ENCODE peak calls at places on chromosomes 11 and 22, in nine cellular contexts. P is stomach, Y is suprapubic skin, Z is HepG2, N is K562, J is sigmoid colon, F is H1, M is GM12878, W is upper lobe of left lung. G is an unnamed sample.

GRCh38 chr11:69744435-69744834 is 30.7 kb downstream of the FGF4 start:
- DNase-seq in M (no peak), N (no peak), F (no peak), J (no peak), Z (peak; percentile 69), W (peak; percentile 31), Y (no peak), P (no peak), G (no peak)

GRCh38 chr11:117510646-117511045 is 183.0 kb downstream of the CEP164 start:
- DNase-seq in M (no peak), N (no peak), F (no peak), Y (no peak), W (no peak), P (no peak), J (no peak), Z (no peak), G (no peak)

GRCh38 chr11:134537941-134538340 is 125.9 kb upstream of the B3GAT1 start:
- DNase-seq in N (no peak), P (no peak), F (peak; percentile 20), Y (peak; percentile 17), J (no peak), Z (no peak), W (peak; percentile 8), M (no peak), G (no peak)

GRCh38 chr22:49302530-49302929 is 525.1 kb downstream of the BRD1 start:
- DNase-seq in J (no peak), Z (no peak), W (peak; percentile 8), F (no peak), Y (no peak), M (no peak), N (no peak), P (peak; percentile 11), G (no peak)

GRCh38 chr22:46149493-46149997 is 781 bp upstream of the PPARA start:
- DNase-seq in Z (no peak), J (peak; percentile 84), N (no peak), P (peak; percentile 75), Y (no peak), F (peak; percentile 84), W (peak; percentile 61), M (no peak), G (peak; percentile 79)

GRCh38 chr11:125141686-125142535 is 22.6 kb upstream of the PKNOX2 start:
- DNase-seq in N (peak; percentile 56), W (peak; percentile 34), J (no peak), Z (no peak), P (peak; percentile 51), Y (no peak), F (peak; percentile 97), M (no peak), G (peak; percentile 30)

GRCh38 chr11:60594998-60595637 is 79.9 kb downstream of the MS4A13 start:
- DNase-seq in J (no peak), N (no peak), W (no peak), Z (no peak), F (no peak), M (no peak), Y (no peak), P (no peak), G (no peak)

GRCh38 chr11:120279490-120279889 is 39.5 kb downstream of the POU2F3 start:
- DNase-seq in Y (no peak), P (no peak), J (no peak), M (no peak), Z (no peak), N (no peak), F (no peak), W (no peak), G (no peak)

GRCh38 chr11:86152901-86153300 is 84.0 kb upstream of the PICALM start:
- DNase-seq in Y (no peak), W (no peak), M (no peak), N (no peak), P (no peak), J (no peak), Z (no peak), F (no peak), G (no peak)

GRCh38 chr11:94049351-94049750 is 28.2 kb downstream of the HEPHL1 start:
- DNase-seq in F (no peak), W (no peak), P (no peak), Z (no peak), M (no peak), J (no peak), Y (no peak), N (no peak), G (no peak)

GRCh38 chr11:108601150-108601549 is 7.6 kb upstream of the EXPH5 start:
- DNase-seq in W (no peak), F (no peak), Y (no peak), M (no peak), Z (no peak), P (no peak), N (no peak), J (no peak), G (no peak)

GRCh38 chr11:70605846-70606245 is 207.5 kb downstream of the CTTN start:
- DNase-seq in F (no peak), M (no peak), W (no peak), Z (no peak), N (no peak), J (no peak), P (no peak), Y (no peak), G (no peak)

GRCh38 chr22:50271519-50271970 is 1.4 kb upstream of the MAPK11 start:
- DNase-seq in M (no peak), F (peak; percentile 88), N (peak; percentile 84), Z (peak; percentile 34), P (peak; percentile 77), W (peak; percentile 57), Y (no peak), J (no peak), G (peak; percentile 75)

GRCh38 chr11:12185914-12186313 is 75.5 kb downstream of the MICAL2 start:
- DNase-seq in J (no peak), W (peak; percentile 81), F (no peak), P (no peak), M (no peak), Y (no peak), Z (no peak), N (no peak), G (no peak)

GRCh38 chr22:50696799-50697561 is 24.4 kb downstream of the SHANK3 start:
- DNase-seq in W (no peak), F (peak; percentile 84), M (no peak), Z (no peak), P (no peak), J (peak; percentile 64), Y (peak; percentile 66), N (peak; percentile 8), G (no peak)

GRCh38 chr11:36147491-36147890 is 141.7 kb downstream of the COMMD9 start:
- DNase-seq in N (no peak), Z (no peak), P (no peak), W (no peak), M (no peak), F (no peak), J (no peak), Y (no peak), G (no peak)

GRCh38 chr11:131815631-131816030 is 445.2 kb downstream of the NTM start:
- DNase-seq in N (no peak), Z (no peak), Y (no peak), F (no peak), J (no peak), M (no peak), P (no peak), W (no peak), G (no peak)

GRCh38 chr11:69674886-69675714 is at the start of gene LTO1:
- DNase-seq in Y (peak; percentile 97), P (peak; percentile 98), M (peak; percentile 57), Z (peak; percentile 88), N (peak; percentile 97), F (peak; percentile 99), W (peak; percentile 97), J (peak; percentile 98), G (peak; percentile 97)

GRCh38 chr11:88411265-88411664 is 73.7 kb upstream of the CTSC start:
- DNase-seq in M (no peak), J (no peak), Z (no peak), P (no peak), F (no peak), W (no peak), N (no peak), Y (no peak), G (no peak)

GRCh38 chr22:27668828-27669797 is 132.4 kb downstream of the MN1 start:
- DNase-seq in Y (no peak), W (peak; percentile 63), F (no peak), P (no peak), N (peak; percentile 88), J (no peak), Z (peak; percentile 91), M (no peak), G (peak; percentile 56)
- TF ChIP-seq POLR2AphosphoS5 in Y (no peak), W (peak; percentile 78), F (no peak), P (no peak), N (no peak), J (no peak), Z (no peak), M (no peak), G (no peak)

GRCh38 chr11:55554169-55554568 is at the start of gene OR4C15:
- DNase-seq in Z (no peak), W (no peak), Y (no peak), F (no peak), N (no peak), J (no peak), M (no peak), P (no peak), G (no peak)
- TF ChIP-seq POLR2A in Z (no peak), W (no peak), Y (no peak), F (no peak), N (no peak), J (no peak), M (no peak), P (no peak), G (no peak)

GRCh38 chr22:21621891-21622623 is 7.8 kb downstream of the YDJC start:
- DNase-seq in J (no peak), W (peak; percentile 59), Y (no peak), F (no peak), P (no peak), N (peak; percentile 45), M (no peak), Z (no peak), G (no peak)
- TF ChIP-seq EP300 in J (no peak), W (no peak), Y (no peak), F (no peak), P (no peak), N (no peak), M (no peak), Z (no peak), G (no peak)

GRCh38 chr22:29266564-29267461 is 968 bp downstream of the RHBDD3 start:
- DNase-seq in J (no peak), W (no peak), Z (no peak), N (peak; percentile 27), F (no peak), M (no peak), Y (no peak), P (no peak), G (no peak)

GRCh38 chr22:29268511-29269229 is 602 bp downstream of the EWSR1 start:
- DNase-seq in M (no peak), Y (peak; percentile 83), F (no peak), W (no peak), Z (peak; percentile 41), P (peak; percentile 61), N (peak; percentile 62), J (peak; percentile 87), G (peak; percentile 60)

GRCh38 chr22:29269230-29269604 is 1.1 kb downstream of the EWSR1 start:
- DNase-seq in Y (no peak), M (no peak), W (no peak), P (no peak), N (no peak), Z (no peak), J (no peak), F (no peak), G (no peak)

GRCh38 chr22:29267462-29267857 is 321 bp downstream of the RHBDD3 start:
- DNase-seq in P (no peak), F (no peak), W (no peak), Y (no peak), J (no peak), M (no peak), N (no peak), Z (no peak), G (no peak)

GRCh38 chr22:29267858-29268510 is at the start of the genes EWSR1 and RHBDD3:
- DNase-seq in N (peak; percentile 96), Y (peak; percentile 97), J (peak; percentile 98), Z (peak; percentile 91), F (peak; percentile 100), M (peak; percentile 70), W (peak; percentile 96), P (peak; percentile 96), G (peak; percentile 96)
- TF ChIP-seq POLR2AphosphoS5 in N (peak; percentile 39), Y (peak; percentile 70), J (peak; percentile 96), Z (peak; percentile 90), F (peak; percentile 97), M (peak; percentile 95), W (peak; percentile 92), P (peak; percentile 89), G (peak; percentile 94)